ENCODE peak calls at places on chromosomes 12 and 14, in five cellular contexts. U, N, T, S and G are unnamed samples.

GRCh38 chr12:1870998-1871917 is 47.2 kb downstream of the CACNA2D4 start:
- ATAC-seq in U (no peak), T (no peak), S (no peak), N (no peak), G (no peak)

GRCh38 chr12:57372233-57372632 is 58.6 kb downstream of the R3HDM2 start:
- ATAC-seq in N (no peak), U (no peak), T (peak; percentile 65), S (no peak), G (no peak)

GRCh38 chr12:52390739-52391617 is 5.5 kb upstream of the KRT84 start:
- ATAC-seq in U (peak; percentile 22), T (peak; percentile 9), S (peak; percentile 47), N (no peak), G (no peak)

GRCh38 chr14:75340921-75341320 is 62.3 kb downstream of the FOS start:
- ATAC-seq in T (peak; percentile 96), S (peak; percentile 54), U (no peak), N (no peak), G (no peak)

GRCh38 chr12:89334770-89335169 is 17.5 kb downstream of the DUSP6 start:
- ATAC-seq in U (no peak), N (no peak), S (no peak), T (no peak), G (no peak)

GRCh38 chr12:95207407-95207806 is 9.9 kb downstream of the FGD6 start:
- ATAC-seq in S (no peak), N (no peak), U (no peak), T (no peak), G (no peak)

GRCh38 chr14:69261761-69262331 is 1.9 kb downstream of the GALNT16 start:
- ATAC-seq in U (no peak), T (peak; percentile 28), S (peak; percentile 34), N (no peak), G (no peak)

GRCh38 chr14:56116128-56116900 is 1.9 kb upstream of the PELI2 start:
- ATAC-seq in T (no peak), N (peak; percentile 28), S (no peak), U (no peak), G (peak; percentile 18)

GRCh38 chr12:4223273-4223855 is 50.2 kb upstream of the CCND2 start:
- ATAC-seq in N (no peak), T (no peak), S (no peak), U (no peak), G (no peak)

GRCh38 chr14:99590746-99591555 is 13.1 kb downstream of the CCDC85C start:
- ATAC-seq in N (no peak), T (no peak), S (no peak), U (no peak), G (no peak)

GRCh38 chr14:73143003-73143402 is 6.7 kb downstream of the PSEN1 start:
- ATAC-seq in U (no peak), T (no peak), S (no peak), N (no peak), G (no peak)

GRCh38 chr12:104355630-104356029 is 52.1 kb downstream of the EID3 start:
- ATAC-seq in T (no peak), U (no peak), S (no peak), N (no peak), G (no peak)

GRCh38 chr12:111761099-111761498 is 5.6 kb upstream of the ALDH2 start:
- ATAC-seq in T (no peak), N (no peak), U (no peak), S (peak; percentile 64), G (no peak)